ENCODE peak calls at places on chromosome 4, in eight cellular contexts. M is IMR-90, D is WERI-Rb-1, V is A549, X is cardiac muscle cell, Z is ascending aorta, J is GM06990, B is endodermal cell. Q is an unnamed sample.

GRCh38 chr4:7805533-7806079 is 134.1 kb downstream of the AFAP1 start:
- DNase-seq in M (peak; percentile 95), D (no peak), V (peak; percentile 95), X (peak; percentile 98), Z (peak; percentile 92), J (no peak), B (peak; percentile 68), Q (peak; percentile 75)

GRCh38 chr4:142036795-142037583 is 400.6 kb downstream of the IL15 start:
- DNase-seq in M (peak; percentile 41), D (no peak), V (peak; percentile 16), X (no peak), Z (no peak), J (no peak), B (no peak), Q (no peak)

GRCh38 chr4:150135134-150135773 is 57.0 kb downstream of the DCLK2 start:
- DNase-seq in M (peak; percentile 52), D (no peak), V (no peak), X (no peak), Z (no peak), J (no peak), B (no peak), Q (no peak)

GRCh38 chr4:165588534-165589310 is 209.9 kb downstream of the CPE start:
- DNase-seq in M (no peak), D (no peak), V (no peak), X (peak; percentile 26), Z (no peak), J (no peak), B (no peak), Q (no peak)

GRCh38 chr4:17688011-17688441 is 73.6 kb downstream of the MED28 start:
- DNase-seq in M (no peak), D (no peak), V (no peak), X (no peak), Z (no peak), J (no peak), B (no peak), Q (no peak)

GRCh38 chr4:185211035-185211434 is 1.6 kb downstream of the SNX25 start:
- DNase-seq in M (peak; percentile 28), D (no peak), V (no peak), X (no peak), Z (peak; percentile 30), J (no peak), B (no peak), Q (no peak)

GRCh38 chr4:53818112-53818511 is 226.8 kb upstream of the LNX1 start:
- DNase-seq in M (peak; percentile 47), D (no peak), V (no peak), X (no peak), Z (no peak), J (no peak), B (no peak), Q (no peak)

GRCh38 chr4:162586266-162586665 is 422.5 kb upstream of the FSTL5 start:
- DNase-seq in M (no peak), D (no peak), V (no peak), X (no peak), Z (no peak), J (no peak), B (no peak), Q (no peak)

GRCh38 chr4:53943345-53944085 is 120.9 kb downstream of the CHIC2 start:
- DNase-seq in M (peak; percentile 69), D (no peak), V (peak; percentile 9), X (peak; percentile 66), Z (no peak), J (no peak), B (no peak), Q (no peak)

GRCh38 chr4:154958621-154959358 is 177.7 kb downstream of the RBM46 start:
- DNase-seq in M (no peak), D (no peak), V (no peak), X (peak; percentile 69), Z (no peak), J (no peak), B (no peak), Q (no peak)

GRCh38 chr4:80294206-80294605 is 27.7 kb downstream of the FGF5 start:
- DNase-seq in M (no peak), D (no peak), V (no peak), X (no peak), Z (no peak), J (no peak), B (no peak), Q (no peak)

GRCh38 chr4:149135062-149135461 is 680.6 kb downstream of the IQCM start:
- DNase-seq in M (no peak), D (no peak), V (no peak), X (no peak), Z (no peak), J (no peak), B (no peak), Q (no peak)

GRCh38 chr4:116427666-116428065 is 657.7 kb downstream of the TRAM1L1 start:
- DNase-seq in M (no peak), D (no peak), V (no peak), X (no peak), Z (no peak), J (no peak), B (no peak), Q (no peak)

DNA sequence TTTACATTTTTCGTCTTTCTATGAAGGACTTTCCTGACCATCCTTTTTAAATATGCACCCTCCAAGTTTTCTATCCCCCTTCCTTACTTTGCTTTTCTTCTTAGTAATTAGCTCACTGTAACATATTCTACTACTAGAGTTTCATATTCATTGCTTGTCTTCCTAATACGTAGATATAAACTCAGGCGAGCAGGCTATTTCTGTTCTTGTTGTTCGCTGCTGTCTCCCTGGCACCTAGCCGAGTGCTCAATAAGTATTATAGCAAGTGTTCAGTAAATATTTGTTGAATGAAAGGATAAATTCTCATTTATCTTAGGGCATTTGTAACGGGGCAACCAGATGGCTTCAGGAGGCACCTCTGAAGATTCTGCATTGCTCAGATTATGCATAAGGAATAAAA is 6.8 kb upstream of the RHOH start:
- DNase-seq in M (peak; percentile 11), D (no peak), V (peak; percentile 58), X (no peak), Z (no peak), J (no peak), B (no peak), Q (no peak)
- H3K4me3 ChIP-seq in M (no peak overlapping the region), D (no peak overlapping the region), V (no peak overlapping the region), X (no peak overlapping the region), Z (no peak overlapping the region), J (peak overlapping the region; percentile 59), B (no peak overlapping the region), Q (no peak overlapping the region)

DNA sequence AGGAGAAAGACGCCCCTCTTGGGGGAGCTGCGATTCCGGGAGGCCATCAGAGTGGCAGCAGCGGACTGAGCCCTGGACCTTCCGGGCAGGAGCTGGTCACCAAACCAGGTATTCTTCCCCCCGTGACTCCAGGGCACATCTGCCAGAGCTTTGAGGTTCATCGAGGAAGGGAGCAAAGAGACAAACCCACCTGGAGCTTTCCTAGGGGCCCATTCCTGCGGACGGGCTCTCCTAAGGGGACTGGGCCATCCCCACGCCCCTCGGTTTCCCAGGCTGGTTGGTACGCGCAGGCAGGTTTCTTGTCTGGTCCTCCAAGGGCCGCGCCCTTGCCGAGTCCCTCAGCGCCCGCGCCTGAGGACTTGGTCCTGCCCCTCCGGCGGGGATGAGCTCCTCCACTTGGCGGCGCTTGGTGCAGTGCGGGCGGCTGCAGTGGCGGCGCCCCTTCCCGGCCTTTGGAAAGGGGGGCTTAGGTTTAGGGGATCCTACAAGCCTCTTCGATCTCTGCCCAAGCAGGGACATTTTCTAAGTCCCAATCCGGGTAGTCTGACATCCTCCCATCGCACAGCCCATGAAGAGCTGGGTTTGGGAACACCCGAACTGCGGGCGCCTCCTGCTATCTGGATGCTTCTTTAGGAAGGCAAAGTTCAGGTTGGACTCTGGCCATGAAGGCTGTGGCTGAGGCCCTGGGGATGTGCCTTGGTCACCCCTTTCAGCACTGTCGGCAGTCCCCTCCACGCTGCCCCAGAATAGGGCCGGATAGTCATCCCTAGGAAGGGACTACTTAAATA is 543 bp downstream of the STBD1 start:
- DNase-seq in M (peak; percentile 44), D (peak; percentile 68), V (peak; percentile 68), X (peak; percentile 55), Z (peak; percentile 79), J (no peak), B (peak; percentile 90), Q (peak; percentile 68)
- TF ChIP-seq CTCF in M (peak; percentile 42), D (peak; percentile 70), V (peak; percentile 41), X (peak; percentile 54), Z (peak; percentile 35), J (peak; percentile 13), B (peak; percentile 60), Q (peak; percentile 67)

GRCh38 chr4:153537493-153537960 is 71.4 kb downstream of the TMEM131L start:
- DNase-seq in M (no peak), D (no peak), V (no peak), X (no peak), Z (no peak), J (no peak), B (no peak), Q (no peak)

GRCh38 chr4:153541426-153542096 is 75.4 kb downstream of the TMEM131L start:
- DNase-seq in M (peak; percentile 95), D (no peak), V (no peak), X (peak; percentile 70), Z (no peak), J (no peak), B (no peak), Q (no peak)

GRCh38 chr4:153539058-153539826 is 73.1 kb downstream of the TMEM131L start:
- DNase-seq in M (no peak), D (no peak), V (no peak), X (no peak), Z (no peak), J (no peak), B (no peak), Q (no peak)

GRCh38 chr4:153535735-153536494 is 69.8 kb downstream of the TMEM131L start:
- DNase-seq in M (peak; percentile 22), D (no peak), V (no peak), X (peak; percentile 38), Z (no peak), J (no peak), B (peak; percentile 70), Q (no peak)

DNA sequence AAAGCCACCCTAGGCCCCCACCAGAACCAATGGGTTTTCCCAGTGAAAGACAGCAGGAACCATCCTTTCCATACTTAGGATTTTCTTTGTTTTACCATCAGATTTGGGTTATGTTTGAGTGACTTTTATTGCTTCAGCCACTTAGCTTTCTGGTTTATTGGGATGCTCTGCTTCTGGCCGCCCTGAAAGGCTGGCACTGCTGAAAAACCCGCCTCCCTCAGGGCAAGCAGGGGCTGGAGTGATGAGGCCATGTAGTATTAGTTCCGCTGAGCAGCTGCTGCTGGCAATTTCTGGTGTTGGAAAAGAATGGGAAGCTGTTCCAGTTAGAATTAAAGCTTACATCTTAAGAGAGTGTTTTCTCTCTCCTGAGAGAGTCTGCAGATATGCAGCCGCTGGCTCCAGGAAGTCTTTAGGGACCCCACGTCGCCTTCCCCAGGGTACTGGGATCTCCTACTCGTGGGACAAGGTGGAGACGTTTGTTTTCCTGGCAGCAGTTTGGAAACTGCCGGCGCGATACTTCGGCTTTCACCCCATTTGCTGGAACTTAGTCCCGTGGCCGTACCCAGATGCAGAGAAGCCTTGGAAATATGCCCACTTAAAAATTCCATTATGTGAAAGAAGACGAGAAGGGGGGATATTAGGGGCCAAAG is 72.4 kb downstream of the TMEM131L start:
- DNase-seq in M (peak; percentile 26), D (no peak), V (no peak), X (peak; percentile 68), Z (peak; percentile 73), J (no peak), B (no peak), Q (no peak)
- H3K4me3 ChIP-seq in M (peak overlapping the region; percentile 25), D (no peak overlapping the region), V (no peak overlapping the region), X (no peak overlapping the region), Z (peak overlapping the region; percentile 50), J (no peak overlapping the region), B (no peak overlapping the region), Q (no peak overlapping the region)

DNA sequence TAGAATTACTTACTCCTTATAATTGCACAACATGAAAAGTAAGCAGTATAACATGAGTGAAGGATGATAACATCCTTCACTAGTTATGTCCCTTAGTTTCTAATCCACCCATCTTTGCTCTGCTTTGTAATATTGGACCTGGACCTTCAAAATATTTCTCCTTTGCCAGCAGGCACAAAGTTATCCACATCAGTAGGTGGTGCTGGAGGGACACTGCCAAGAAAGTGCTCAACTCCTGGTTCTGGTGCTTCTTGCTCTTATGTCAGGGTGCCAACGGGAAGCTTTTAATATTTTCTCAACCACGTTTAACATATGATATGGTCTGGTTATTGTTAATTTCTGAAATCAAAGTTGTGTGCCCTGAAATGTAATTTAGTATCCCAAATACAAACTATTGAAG is 49.1 kb downstream of the TMEM165 start:
- DNase-seq in M (peak; percentile 51), D (no peak), V (peak; percentile 43), X (peak; percentile 42), Z (no peak), J (no peak), B (no peak), Q (peak; percentile 26)
- TF ChIP-seq CTCF in M (peak; percentile 55), D (peak; percentile 43), V (peak; percentile 42), X (peak; percentile 38), Z (no peak), J (peak; percentile 30), B (peak; percentile 61), Q (no peak)